ENCODE peak calls at places on chromosomes 12 and 14, in four cellular contexts. E is activated CD4-positive, alpha-beta T cell treated with anti-CD3 and anti-CD28 coated beads, Interleukin-2, amount 50 U/mL, for 4 hours; B is PC-3; Q is H4. H is an unnamed sample.

GRCh38 chr12:70305794-70306193 is 60.3 kb upstream of the KCNMB4 start:
- DNase-seq in E (no peak), B (no peak), Q (no peak), H (no peak)

GRCh38 chr14:33958616-33959226 is 7.8 kb upstream of the EGLN3 start:
- DNase-seq in E (no peak), B (no peak), Q (no peak), H (no peak)

GRCh38 chr14:41285193-41285748 is 321.4 kb upstream of the LRFN5 start:
- DNase-seq in E (no peak), B (peak), Q (peak), H (no peak)

GRCh38 chr12:93020225-93020997 is 91.3 kb upstream of the EEA1 start:
- DNase-seq in E (no peak), B (peak), Q (no peak), H (no peak)

GRCh38 chr12:57456737-57457490 is 1.8 kb downstream of the INHBE start:
- DNase-seq in E (no peak), B (no peak), Q (no peak), H (no peak)

GRCh38 chr12:41795910-41796309 is 348.8 kb downstream of the GXYLT1 start:
- DNase-seq in E (no peak), B (peak), Q (peak), H (peak)

GRCh38 chr12:88559199-88559598 is 21.1 kb downstream of the KITLG start:
- DNase-seq in E (no peak), B (no peak), Q (no peak), H (no peak)

GRCh38 chr12:46005151-46005797 is 14.9 kb upstream of the SCAF11 start:
- DNase-seq in E (no peak), B (peak), Q (no peak), H (peak)

GRCh38 chr14:74846168-74846567 is 29.8 kb downstream of the PROX2 start:
- DNase-seq in E (no peak), B (no peak), Q (no peak), H (no peak)

GRCh38 chr12:66365718-66366485 is 63.6 kb downstream of the HELB start:
- DNase-seq in E (no peak), B (no peak), Q (no peak), H (no peak)

GRCh38 chr12:101089271-101089670 is 120.8 kb downstream of the SLC5A8 start:
- DNase-seq in E (no peak), B (no peak), Q (no peak), H (no peak)

GRCh38 chr12:104121001-104121400 is 17.0 kb downstream of the NFYB start:
- DNase-seq in E (no peak), B (peak), Q (no peak), H (peak)